ENCODE peak calls at places on chromosome 10, in four cellular contexts. One of them, this sample, is unnamed.

GRCh38 chr10:78905940-78906308 is 162.8 kb upstream of the ZMIZ1 start:
- DNase-seq in endothelial cell of umbilical vein: no peak
- DNase-seq in NT2/D1: no peak
- DNase-seq in neural progenitor cell: peak; percentile 54
- DNase-seq in this sample: no peak

GRCh38 chr10:107264742-107265141 is 100.2 kb upstream of the SORCS1 start:
- DNase-seq in endothelial cell of umbilical vein: no peak
- DNase-seq in NT2/D1: peak; percentile 28
- DNase-seq in neural progenitor cell: peak; percentile 77
- DNase-seq in this sample: no peak

GRCh38 chr10:78658645-78659632 is 409.8 kb upstream of the ZMIZ1 start:
- DNase-seq in endothelial cell of umbilical vein: no peak
- DNase-seq in NT2/D1: no peak
- DNase-seq in neural progenitor cell: no peak
- DNase-seq in this sample: peak; percentile 86

GRCh38 chr10:92384741-92385140 is 93.8 kb downstream of the MARCHF5 start:
- DNase-seq in endothelial cell of umbilical vein: no peak
- DNase-seq in NT2/D1: no peak
- DNase-seq in neural progenitor cell: no peak
- DNase-seq in this sample: no peak

GRCh38 chr10:112564337-112564736 is 117.3 kb downstream of the VTI1A start:
- DNase-seq in endothelial cell of umbilical vein: no peak
- DNase-seq in NT2/D1: no peak
- DNase-seq in neural progenitor cell: no peak
- DNase-seq in this sample: no peak

GRCh38 chr10:97278491-97278989 is 13.9 kb downstream of the ARHGAP19 start:
- DNase-seq in endothelial cell of umbilical vein: peak; percentile 86
- DNase-seq in NT2/D1: no peak
- DNase-seq in neural progenitor cell: peak; percentile 35
- DNase-seq in this sample: peak; percentile 65

GRCh38 chr10:37035853-37036252 is 89.5 kb upstream of the ANKRD30A start:
- DNase-seq in endothelial cell of umbilical vein: no peak
- DNase-seq in NT2/D1: no peak
- DNase-seq in neural progenitor cell: no peak
- DNase-seq in this sample: no peak

GRCh38 chr10:12897278-12897677 is 104.2 kb downstream of the CCDC3 start:
- DNase-seq in endothelial cell of umbilical vein: no peak
- DNase-seq in NT2/D1: no peak
- DNase-seq in neural progenitor cell: peak; percentile 14
- DNase-seq in this sample: no peak

GRCh38 chr10:76160758-76161555 is 729.5 kb downstream of the LRMDA start:
- DNase-seq in endothelial cell of umbilical vein: no peak
- DNase-seq in NT2/D1: no peak
- DNase-seq in neural progenitor cell: no peak
- DNase-seq in this sample: no peak

GRCh38 chr10:24333736-24334135 is 124.8 kb downstream of the KIAA1217 start:
- DNase-seq in endothelial cell of umbilical vein: no peak
- DNase-seq in NT2/D1: no peak
- DNase-seq in neural progenitor cell: no peak
- DNase-seq in this sample: no peak

GRCh38 chr10:73439055-73439454 is 5.7 kb upstream of the MSS51 start:
- DNase-seq in endothelial cell of umbilical vein: no peak
- DNase-seq in NT2/D1: no peak
- DNase-seq in neural progenitor cell: no peak
- DNase-seq in this sample: no peak
- H3K9ac ChIP-seq in endothelial cell of umbilical vein: no peak overlapping the region
- H3K9ac ChIP-seq in NT2/D1: no peak overlapping the region
- H3K9ac ChIP-seq in neural progenitor cell: no peak overlapping the region
- H3K9ac ChIP-seq in this sample: no peak overlapping the region

GRCh38 chr10:101231092-101231491 is 1.8 kb upstream of the LBX1 start:
- DNase-seq in endothelial cell of umbilical vein: no peak
- DNase-seq in NT2/D1: no peak
- DNase-seq in neural progenitor cell: no peak
- DNase-seq in this sample: no peak
- H3K9ac ChIP-seq in endothelial cell of umbilical vein: no peak overlapping the region
- H3K9ac ChIP-seq in NT2/D1: no peak overlapping the region
- H3K9ac ChIP-seq in neural progenitor cell: no peak overlapping the region
- H3K9ac ChIP-seq in this sample: no peak overlapping the region

GRCh38 chr10:70575874-70576802 is 26.4 kb downstream of the PRF1 start:
- DNase-seq in endothelial cell of umbilical vein: no peak
- DNase-seq in NT2/D1: no peak
- DNase-seq in neural progenitor cell: no peak
- DNase-seq in this sample: peak; percentile 95
- H3K9ac ChIP-seq in endothelial cell of umbilical vein: no peak overlapping the region
- H3K9ac ChIP-seq in NT2/D1: no peak overlapping the region
- H3K9ac ChIP-seq in neural progenitor cell: no peak overlapping the region
- H3K9ac ChIP-seq in this sample: peak overlapping the region; percentile 56

DNA sequence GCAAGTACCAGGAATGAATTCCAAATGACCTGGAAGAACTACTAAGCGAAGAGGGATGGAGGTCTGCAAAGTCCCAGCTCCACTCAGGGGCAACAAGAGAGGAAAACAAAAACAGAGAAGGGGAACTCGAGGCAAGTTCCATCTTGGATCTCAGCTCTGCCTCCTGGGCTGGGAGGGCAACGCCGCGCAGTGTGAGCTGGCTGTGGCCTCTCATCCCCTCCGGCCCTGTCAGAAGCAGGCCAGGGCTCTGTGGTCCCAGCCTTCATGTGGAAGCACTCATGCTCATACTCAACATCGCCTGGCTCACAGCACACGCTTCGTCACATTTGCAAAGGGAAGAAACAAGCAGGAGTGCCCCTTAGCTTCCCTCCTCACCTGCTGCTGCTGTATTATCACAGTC is 627.9 kb upstream of the MGMT start:
- DNase-seq in endothelial cell of umbilical vein: no peak
- DNase-seq in NT2/D1: no peak
- DNase-seq in neural progenitor cell: no peak
- DNase-seq in this sample: no peak
- H3K9ac ChIP-seq in endothelial cell of umbilical vein: no peak overlapping the region
- H3K9ac ChIP-seq in NT2/D1: no peak overlapping the region
- H3K9ac ChIP-seq in neural progenitor cell: no peak overlapping the region
- H3K9ac ChIP-seq in this sample: no peak overlapping the region

GRCh38 chr10:30553018-30553624 is 76.4 kb downstream of the LYZL2 start:
- DNase-seq in endothelial cell of umbilical vein: no peak
- DNase-seq in NT2/D1: peak; percentile 67
- DNase-seq in neural progenitor cell: peak; percentile 78
- DNase-seq in this sample: no peak
- H3K9ac ChIP-seq in endothelial cell of umbilical vein: no peak overlapping the region
- H3K9ac ChIP-seq in NT2/D1: peak overlapping the region; percentile 37
- H3K9ac ChIP-seq in neural progenitor cell: no peak overlapping the region
- H3K9ac ChIP-seq in this sample: no peak overlapping the region

GRCh38 chr10:132189810-132190422 is 3.2 kb downstream of the DPYSL4 start:
- DNase-seq in endothelial cell of umbilical vein: no peak
- DNase-seq in NT2/D1: no peak
- DNase-seq in neural progenitor cell: no peak
- DNase-seq in this sample: no peak
- H3K9ac ChIP-seq in endothelial cell of umbilical vein: no peak overlapping the region
- H3K9ac ChIP-seq in NT2/D1: no peak overlapping the region
- H3K9ac ChIP-seq in neural progenitor cell: no peak overlapping the region
- H3K9ac ChIP-seq in this sample: no peak overlapping the region

GRCh38 chr10:50621981-50622496 is 1.7 kb downstream of the SGMS1 start:
- DNase-seq in endothelial cell of umbilical vein: peak; percentile 94
- DNase-seq in NT2/D1: no peak
- DNase-seq in neural progenitor cell: peak; percentile 66
- DNase-seq in this sample: peak; percentile 88
- H3K9ac ChIP-seq in endothelial cell of umbilical vein: peak overlapping the region; percentile 93
- H3K9ac ChIP-seq in NT2/D1: no peak overlapping the region
- H3K9ac ChIP-seq in neural progenitor cell: no peak overlapping the region
- H3K9ac ChIP-seq in this sample: peak overlapping the region; percentile 96

GRCh38 chr10:91040343-91040742 is 119.5 kb upstream of the ANKRD1 start:
- DNase-seq in endothelial cell of umbilical vein: no peak
- DNase-seq in NT2/D1: no peak
- DNase-seq in neural progenitor cell: no peak
- DNase-seq in this sample: no peak
- H3K9ac ChIP-seq in endothelial cell of umbilical vein: no peak overlapping the region
- H3K9ac ChIP-seq in NT2/D1: no peak overlapping the region
- H3K9ac ChIP-seq in neural progenitor cell: no peak overlapping the region
- H3K9ac ChIP-seq in this sample: no peak overlapping the region

GRCh38 chr10:101042118-101042517 is 11.1 kb downstream of the SFXN3 start:
- DNase-seq in endothelial cell of umbilical vein: no peak
- DNase-seq in NT2/D1: no peak
- DNase-seq in neural progenitor cell: no peak
- DNase-seq in this sample: no peak
- H3K9ac ChIP-seq in endothelial cell of umbilical vein: peak overlapping the region; percentile 74
- H3K9ac ChIP-seq in NT2/D1: peak overlapping the region; percentile 9
- H3K9ac ChIP-seq in neural progenitor cell: no peak overlapping the region
- H3K9ac ChIP-seq in this sample: no peak overlapping the region